ENCODE peak calls at places on chromosomes 7 and 10, in four cellular contexts. K, R, F and L are unnamed samples. For H3K4me1 and H3K9me3, the result is how much of the 10 kb centered on the place peaks cover.

GRCh38 chr10:125605167-125605566 is 77.8 kb downstream of the TEX36 start:
- DNase-seq in K (peak), R (no peak), F (no peak), L (no peak)

GRCh38 chr7:104873346-104873849 is 140.6 kb upstream of the KMT2E start:
- DNase-seq in K (peak), R (no peak), F (no peak), L (no peak)

GRCh38 chr7:64879097-64879730 is 23.9 kb upstream of the ZNF273 start:
- DNase-seq in K (no peak), R (no peak), F (no peak), L (no peak)

GRCh38 chr7:21869785-21870402 is 75.8 kb downstream of the CDCA7L start:
- DNase-seq in K (peak), R (no peak), F (no peak), L (no peak)

GRCh38 chr7:92742186-92742585 is 94.2 kb downstream of the CDK6 start:
- DNase-seq in K (no peak), R (no peak), F (no peak), L (no peak)

GRCh38 chr7:45082031-45082830 is 6.5 kb downstream of the NACAD start:
- DNase-seq in K (peak), R (no peak), F (no peak), L (no peak)

GRCh38 chr7:147400221-147400689 is 1190.3 kb upstream of the C7orf33 start:
- DNase-seq in K (peak), R (no peak), F (no peak), L (no peak)

GRCh38 chr7:100469227-100470044 is 5.4 kb upstream of the SPACDR start:
- DNase-seq in K (peak), R (peak), F (peak), L (peak)

GRCh38 chr7:75658369-75658768 is 80.4 kb downstream of the HIP1 start:
- DNase-seq in K (no peak), R (no peak), F (no peak), L (no peak)

GRCh38 chr10:49072166-49072885 is 43.0 kb downstream of the VSTM4 start:
- DNase-seq in K (no peak), R (no peak), F (no peak), L (no peak)

GRCh38 chr7:73717991-73718405 is 1.5 kb downstream of the STX1A start:
- DNase-seq in K (peak), R (peak), F (no peak), L (peak)

GRCh38 chr7:107579881-107580715 is at the start of gene BCAP29:
- DNase-seq in K (peak), R (peak), F (peak), L (peak)

GRCh38 chr7:151082151-151083070 is 882 bp downstream of the TMUB1 start:
- DNase-seq in K (no peak), R (peak), F (no peak), L (peak)

GRCh38 chr7:41391818-41392217 is 311.1 kb downstream of the INHBA start:
- DNase-seq in K (no peak), R (no peak), F (no peak), L (no peak)

GRCh38 chr10:1679821-1680650 is 57.3 kb downstream of the ADARB2 start:
- DNase-seq in K (no peak), R (no peak), F (no peak), L (no peak)

GRCh38 chr7:7992502-7992901 is 23.9 kb downstream of the GLCCI1 start:
- DNase-seq in K (no peak), R (peak), F (no peak), L (no peak)

GRCh38 chr10:35487336-35488034 is 117.7 kb upstream of the GJD4 start:
- DNase-seq in K (no peak), R (no peak), F (no peak), L (no peak)

GRCh38 chr7:21617513-21617912 is 74.7 kb downstream of the DNAH11 start:
- DNase-seq in K (no peak), R (no peak), F (no peak), L (no peak)

GRCh38 chr10:101624526-101625102 is 36.5 kb downstream of the DPCD start:
- DNase-seq in K (peak), R (no peak), F (no peak), L (no peak)

GRCh38 chr7:101501351-101501750 is 127.7 kb downstream of the MYL10 start:
- DNase-seq in K (no peak), R (no peak), F (no peak), L (peak)
- H3K4me1 ChIP-seq in K (under half), R (under half), F (under half), L (under half)

GRCh38 chr10:25101466-25101865 is 73.3 kb upstream of the GPR158 start:
- DNase-seq in K (peak), R (no peak), F (no peak), L (no peak)

GRCh38 chr10:25102423-25102822 is 72.4 kb upstream of the GPR158 start:
- DNase-seq in K (no peak), R (no peak), F (no peak), L (no peak)

GRCh38 chr10:25094590-25094989 is 78.2 kb downstream of the THNSL1 start:
- DNase-seq in K (no peak), R (no peak), F (no peak), L (no peak)

GRCh38 chr10:25097669-25098411 is 77.0 kb upstream of the GPR158 start:
- DNase-seq in K (no peak), R (no peak), F (no peak), L (peak)
- TF ChIP-seq CTCF in K (no peak), R (no peak), F (no peak), L (no peak)

DNA sequence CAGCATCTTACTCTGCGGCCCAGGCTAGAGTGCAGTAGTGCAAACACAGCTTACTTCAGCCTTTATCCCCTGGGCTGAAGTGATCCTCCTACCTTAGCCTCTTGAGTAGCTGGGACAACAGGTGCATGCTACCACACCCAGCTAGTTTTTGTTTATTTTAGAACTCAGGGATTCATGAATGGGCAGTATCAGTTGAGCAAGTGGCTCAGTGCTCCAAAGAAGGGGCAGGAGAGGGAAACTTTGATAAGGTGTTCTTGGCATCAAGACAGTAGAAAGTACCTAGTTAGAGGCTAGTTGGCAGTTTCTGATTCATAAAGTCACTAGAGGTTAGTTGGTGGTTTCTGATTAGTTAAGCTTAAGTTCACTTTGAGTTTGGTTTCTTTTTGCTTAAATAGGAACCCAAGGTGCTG is 18.4 kb downstream of the TRIM24 start:
- DNase-seq in K (no peak), R (peak), F (no peak), L (no peak)
- H3K9me3 ChIP-seq in K (under half), R (under half), F (under half), L (under half)

DNA sequence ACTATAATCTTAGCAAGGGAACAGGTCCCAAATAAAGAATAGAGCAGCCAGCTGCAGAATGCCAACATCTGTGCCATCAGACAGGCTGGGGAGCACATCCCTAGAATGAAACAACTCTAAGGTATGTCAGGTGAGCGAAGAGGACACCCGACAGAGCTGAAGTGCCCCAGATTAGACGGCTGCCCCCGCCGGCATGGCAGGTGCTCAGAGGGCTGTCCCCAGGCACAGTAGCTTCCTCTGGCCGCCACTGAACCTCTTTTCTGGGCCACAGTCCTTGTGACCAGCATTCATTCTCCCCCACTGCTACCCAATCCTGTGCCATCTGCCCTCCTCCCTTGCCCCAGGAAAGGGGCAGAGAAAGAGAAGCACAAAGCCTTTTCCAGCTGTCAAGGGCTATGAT is 41.7 kb downstream of the RGS10 start:
- DNase-seq in K (no peak), R (no peak), F (no peak), L (no peak)
- H3K4me1 ChIP-seq in K (under half), R (under half), F (under half), L (under half)

GRCh38 chr7:85041599-85042216 is 145.1 kb downstream of the SEMA3D start:
- DNase-seq in K (peak), R (peak), F (peak), L (peak)

GRCh38 chr7:85033263-85033662 is 153.6 kb downstream of the SEMA3D start:
- DNase-seq in K (no peak), R (no peak), F (no peak), L (no peak)

GRCh38 chr7:85039196-85039923 is 147.5 kb downstream of the SEMA3D start:
- DNase-seq in K (no peak), R (no peak), F (no peak), L (no peak)

DNA sequence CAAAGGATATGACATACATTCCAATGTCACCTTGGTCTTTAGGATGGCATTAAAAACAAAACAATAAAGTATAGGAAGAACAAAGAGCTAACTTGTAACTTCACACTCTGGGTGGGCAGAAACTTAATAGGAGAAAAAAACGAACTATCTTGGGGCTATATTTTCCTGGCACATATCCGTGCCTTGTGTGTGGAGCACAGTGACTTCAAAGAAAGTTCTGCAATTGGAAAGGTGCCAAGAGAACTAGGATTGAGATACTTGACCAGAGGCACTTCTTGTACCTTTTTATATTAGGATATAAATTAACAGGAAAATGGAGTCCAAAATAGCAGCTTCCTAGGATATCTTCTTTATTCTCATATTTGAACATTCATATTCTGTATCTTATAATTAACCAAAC is 148.4 kb downstream of the SEMA3D start:
- DNase-seq in K (no peak), R (no peak), F (no peak), L (no peak)
- TF ChIP-seq CTCF in K (no peak), R (no peak), F (no peak), L (no peak)

GRCh38 chr7:56222866-56223265 is 106.6 kb upstream of the NUPR2 start:
- DNase-seq in K (no peak), R (no peak), F (no peak), L (no peak)
- H3K9me3 ChIP-seq in K (under half), R (under half), F (under half), L (under half)